ENCODE peak calls at places on chromosomes 13 and 19, in five cellular contexts. E is brain microvascular endothelial cell, A is fibroblast of villous mesenchyme, N is bronchial epithelial cell, S is dorsolateral prefrontal cortex. K is an unnamed sample.

GRCh38 chr19:5387472-5387871 is 46.9 kb upstream of the PTPRS start:
- DNase-seq in A (no peak), N (no peak), S (no peak), E (no peak), K (no peak)

GRCh38 chr19:42254850-42255765 is at the start of gene ERF:
- DNase-seq in N (peak; percentile 65), E (peak; percentile 88), S (peak; percentile 93), A (peak; percentile 91), K (peak; percentile 52)

GRCh38 chr19:46225558-46226004 is 4.0 kb upstream of the IGFL1 start:
- DNase-seq in A (peak; percentile 8), S (no peak), N (no peak), E (no peak), K (peak; percentile 13)

GRCh38 chr19:3608750-3609322 is 2.2 kb upstream of the TBXA2R start:
- DNase-seq in A (no peak), N (no peak), E (peak; percentile 25), S (no peak), K (no peak)

GRCh38 chr19:44072543-44073401 is 813 bp downstream of the ZNF284 start:
- DNase-seq in N (peak; percentile 14), S (no peak), A (peak; percentile 6), E (no peak), K (no peak)

GRCh38 chr19:47230122-47230920 is 678 bp downstream of the BBC3 start:
- DNase-seq in E (no peak), N (no peak), A (peak; percentile 68), S (no peak), K (no peak)

GRCh38 chr19:1274852-1275259 is 474 bp upstream of the FAM174C start:
- DNase-seq in N (no peak), S (no peak), A (no peak), E (no peak), K (no peak)

GRCh38 chr13:106446011-106446410 is 89.5 kb downstream of the EFNB2 start:
- DNase-seq in S (no peak), N (peak; percentile 31), E (peak; percentile 57), A (peak; percentile 46), K (peak; percentile 18)

GRCh38 chr19:8596168-8596567 is 14.3 kb downstream of the ADAMTS10 start:
- DNase-seq in S (no peak), A (no peak), E (no peak), N (no peak), K (no peak)

GRCh38 chr19:17829855-17830566 is 8.7 kb upstream of the INSL3 start:
- DNase-seq in S (no peak), N (peak; percentile 59), A (no peak), E (peak; percentile 14), K (no peak)

GRCh38 chr13:45119469-45119989 is 781 bp upstream of the GTF2F2 start:
- DNase-seq in N (peak; percentile 28), A (peak; percentile 87), S (no peak), E (peak; percentile 48), K (peak; percentile 53)

GRCh38 chr19:55105237-55105636 is 12.2 kb downstream of the PPP1R12C start:
- DNase-seq in E (no peak), S (no peak), A (no peak), N (no peak), K (no peak)

GRCh38 chr19:15551183-15552004 is 43.1 kb downstream of the CYP4F22 start:
- DNase-seq in A (no peak), S (no peak), E (no peak), N (no peak), K (no peak)

GRCh38 chr13:71378992-71379905 is 487.8 kb downstream of the DACH1 start:
- DNase-seq in N (peak; percentile 60), S (no peak), A (peak; percentile 55), E (no peak), K (peak; percentile 22)

GRCh38 chr13:37443538-37443937 is 155.0 kb downstream of the POSTN start:
- DNase-seq in S (no peak), N (peak; percentile 99), E (peak; percentile 43), A (peak; percentile 82), K (peak; percentile 32)

GRCh38 chr13:20193142-20193923 is 595 bp upstream of the GJB2 start:
- DNase-seq in N (no peak), E (no peak), S (no peak), A (peak; percentile 16), K (no peak)

GRCh38 chr19:33446918-33447293 is 73.4 kb downstream of the CEBPG start:
- DNase-seq in N (no peak), A (no peak), S (peak; percentile 1), E (no peak), K (no peak)

GRCh38 chr13:74250738-74251190 is 116.6 kb upstream of the KLF12 start:
- DNase-seq in S (no peak), A (peak; percentile 53), E (peak; percentile 50), N (peak; percentile 81), K (no peak)

GRCh38 chr19:4375620-4376228 is 24.6 kb downstream of the SH3GL1 start:
- DNase-seq in A (peak; percentile 87), E (peak; percentile 59), N (no peak), S (no peak), K (peak; percentile 46)

GRCh38 chr19:51921949-51922348 is 5.3 kb upstream of the ZNF613 start:
- DNase-seq in S (no peak), E (no peak), N (no peak), A (no peak), K (no peak)

GRCh38 chr19:7655581-7655980 is 13.3 kb upstream of the RETN start:
- DNase-seq in S (no peak), A (no peak), E (no peak), N (no peak), K (no peak)

GRCh38 chr19:49690073-49690655 is 752 bp upstream of the CPT1C start:
- DNase-seq in S (no peak), E (no peak), N (no peak), A (no peak), K (no peak)

GRCh38 chr19:49687150-49687549 is 2.2 kb upstream of the ADM5 start:
- DNase-seq in E (no peak), A (no peak), S (no peak), N (no peak), K (no peak)

GRCh38 chr19:49689133-49690072 is at the start of gene ADM5:
- DNase-seq in N (peak; percentile 26), E (no peak), A (peak; percentile 11), S (peak; percentile 56), K (no peak)

GRCh38 chr19:49687566-49688316 is 1.7 kb upstream of the ADM5 start:
- DNase-seq in S (no peak), N (no peak), A (no peak), E (no peak), K (no peak)

DNA sequence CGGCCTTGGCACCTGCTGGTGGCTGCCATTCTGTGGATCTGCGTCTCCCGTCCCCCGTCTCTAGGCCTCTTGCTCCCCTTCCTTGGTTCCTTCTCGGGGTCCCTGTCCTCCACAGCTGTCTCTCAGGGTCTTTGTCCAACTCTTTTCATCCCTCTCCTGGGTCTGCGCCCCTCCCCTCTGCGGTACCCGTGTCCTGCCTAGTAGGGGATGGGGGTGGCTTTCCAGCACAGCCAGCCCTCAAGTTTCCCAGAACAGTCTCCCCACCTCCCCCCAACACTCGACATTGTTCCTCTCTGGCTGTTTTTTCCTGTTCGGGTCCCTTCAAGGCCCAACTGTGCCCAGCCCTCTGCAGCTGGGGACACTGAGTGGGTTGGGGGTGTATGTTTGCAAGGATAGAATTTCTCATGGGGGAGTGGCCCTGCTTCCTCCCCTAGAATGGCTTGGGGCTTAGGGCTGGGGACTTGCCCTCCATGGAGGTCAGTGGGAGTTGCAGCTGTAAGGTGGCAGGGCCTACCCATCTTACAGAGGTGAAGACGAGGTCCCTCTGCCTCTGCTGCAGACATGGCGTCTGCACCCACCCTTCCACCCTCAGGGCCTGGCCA is 762 bp upstream of the ADM5 start:
- DNase-seq in S (no peak), N (no peak), A (no peak), E (no peak), K (no peak)
- H3K4me3 ChIP-seq in S (peak overlapping the region; percentile 70), N (no peak overlapping the region), A (no peak overlapping the region), E (no peak overlapping the region), K (no peak overlapping the region)

GRCh38 chr19:35731353-35731752 is 10.9 kb downstream of the IGFLR1 start:
- DNase-seq in S (no peak), A (no peak), E (no peak), N (no peak), K (no peak)
- TF ChIP-seq CTCF in S (no peak), A (no peak), E (no peak), N (no peak), K (no peak)

GRCh38 chr13:80988752-80989151 is 647.8 kb upstream of the SPRY2 start:
- DNase-seq in A (no peak), N (no peak), E (no peak), S (no peak), K (no peak)

GRCh38 chr13:80989241-80989640 is 648.3 kb upstream of the SPRY2 start:
- DNase-seq in E (no peak), N (no peak), A (no peak), S (no peak), K (no peak)

DNA sequence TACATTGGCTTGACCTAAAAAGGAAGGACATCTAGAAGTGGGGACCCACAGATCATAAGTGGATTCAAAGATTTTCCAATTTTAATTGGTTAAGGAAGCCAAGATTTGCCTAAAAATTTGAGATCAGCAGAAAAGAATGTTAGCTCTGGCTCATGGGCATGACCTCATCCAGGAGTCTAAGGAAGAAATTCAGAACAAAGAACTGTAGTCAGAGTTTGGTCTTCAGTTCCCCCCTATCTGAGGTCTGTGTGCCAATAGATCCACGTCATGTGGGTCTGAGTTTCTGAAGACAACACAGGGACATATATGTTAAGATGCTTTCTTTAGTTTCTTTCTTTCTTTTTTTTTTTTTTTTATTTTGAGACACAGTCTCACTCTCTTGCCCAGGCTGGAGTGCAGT is 648.8 kb upstream of the SPRY2 start:
- DNase-seq in A (no peak), N (peak; percentile 14), S (no peak), E (no peak), K (no peak)
- H3K4me3 ChIP-seq in A (no peak overlapping the region), N (no peak overlapping the region), S (no peak overlapping the region), E (no peak overlapping the region), K (no peak overlapping the region)

DNA sequence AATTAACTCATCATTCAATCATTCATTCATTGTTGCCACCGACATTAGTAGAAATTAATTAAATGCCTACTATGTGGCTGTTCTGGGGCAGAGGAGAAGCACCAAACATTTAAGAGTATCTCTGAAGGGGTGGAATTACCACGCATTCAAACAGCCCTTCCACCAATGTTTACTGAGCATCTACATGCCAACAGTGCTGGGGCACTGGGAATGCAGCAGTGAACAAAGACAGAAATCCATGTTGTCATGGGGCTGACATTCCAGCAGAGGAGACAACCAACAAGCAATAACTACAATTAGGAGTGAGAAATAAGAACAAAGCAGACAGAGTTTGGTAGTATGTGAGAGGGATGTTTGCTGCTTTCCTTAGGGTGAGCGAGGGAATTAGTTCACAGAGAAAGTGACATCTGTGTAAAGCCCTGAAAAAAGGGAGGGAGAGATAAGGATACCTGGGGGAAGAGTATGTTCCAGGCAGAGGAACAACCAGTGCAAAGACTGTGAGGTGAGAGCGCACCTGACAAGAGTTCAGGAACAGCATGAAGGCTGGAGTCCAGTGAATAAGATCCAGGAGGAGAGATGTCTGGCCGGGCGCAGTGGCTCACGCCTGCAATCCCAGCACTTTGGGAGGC is 1.3 kb upstream of the PAK4 start:
- DNase-seq in A (no peak), S (no peak), N (no peak), E (no peak), K (no peak)
- TF ChIP-seq CTCF in A (no peak), S (no peak), N (no peak), E (no peak), K (no peak)

K was measured in astrocyte of the cerebellum.